ENCODE peak calls at places on chromosomes 13 and 19, in ten cellular contexts. C, H, M, B, Y, A, O, F, G and X are unnamed samples.
A peak's percentile ranks its signal among the peaks of the same experiment; 100 is the strongest.

GRCh38 chr19:18809149-18809978 is 18.3 kb upstream of the COMP start:
- DNase-seq in M (peak; percentile 83), B (peak; percentile 10), C (peak; percentile 13), O (no peak), A (no peak), G (peak; percentile 38), H (no peak), F (peak; percentile 72), Y (peak; percentile 58), X (no peak)

GRCh38 chr19:15248106-15248505 is 15.9 kb upstream of the EPHX3 start:
- DNase-seq in C (peak; percentile 48), O (no peak), B (no peak), Y (no peak), F (no peak), A (no peak), M (peak; percentile 38), H (no peak), G (no peak), X (no peak)

GRCh38 chr13:30832845-30833332 is 73.2 kb upstream of the MEDAG start:
- DNase-seq in C (peak; percentile 59), B (no peak), G (peak; percentile 88), A (peak; percentile 80), H (peak; percentile 6), Y (no peak), F (peak; percentile 51), O (no peak), M (peak; percentile 31), X (no peak)

GRCh38 chr13:108987488-108987887 is 358.1 kb downstream of the MYO16 start:
- DNase-seq in B (no peak), A (no peak), H (no peak), F (no peak), O (no peak), G (no peak), C (no peak), M (no peak), Y (no peak), X (no peak)

GRCh38 chr19:40962460-40962961 is 28.6 kb upstream of the CYP2B6 start:
- DNase-seq in G (no peak), C (peak; percentile 38), M (no peak), O (no peak), A (no peak), Y (no peak), B (no peak), F (no peak), H (no peak), X (no peak)

GRCh38 chr19:18629166-18630088 is 7.4 kb upstream of the KLHL26 start:
- DNase-seq in O (no peak), B (no peak), G (no peak), A (no peak), Y (peak; percentile 53), C (no peak), M (no peak), H (no peak), F (peak; percentile 59), X (no peak)

GRCh38 chr13:41652735-41653361 is 195.5 kb downstream of the RGCC start:
- DNase-seq in F (no peak), B (no peak), C (no peak), A (no peak), O (no peak), G (no peak), H (peak; percentile 25), Y (no peak), M (no peak), X (peak; percentile 49)

GRCh38 chr19:27905074-27905473 is 1307.9 kb downstream of the UQCRFS1 start:
- DNase-seq in F (no peak), C (no peak), O (no peak), Y (no peak), G (no peak), A (no peak), M (no peak), B (no peak), H (no peak), X (no peak)

GRCh38 chr19:2224754-2225349 is 11.3 kb downstream of the PLEKHJ1 start:
- DNase-seq in B (no peak), H (no peak), A (no peak), Y (no peak), M (no peak), G (no peak), O (no peak), C (no peak), F (no peak), X (no peak)
- H3K27ac ChIP-seq in B (no peak overlapping the region), H (no peak overlapping the region), A (no peak overlapping the region), Y (no peak overlapping the region), M (no peak overlapping the region), G (no peak overlapping the region), O (no peak overlapping the region), C (no peak overlapping the region), F (no peak overlapping the region), X (no peak overlapping the region)

GRCh38 chr19:4909897-4910593 is 744 bp downstream of the UHRF1 start:
- DNase-seq in M (peak; percentile 86), G (peak; percentile 93), Y (peak; percentile 89), H (peak; percentile 88), C (peak; percentile 89), F (peak; percentile 93), O (peak; percentile 90), B (peak; percentile 87), A (peak; percentile 55), X (peak; percentile 93)

GRCh38 chr19:4910594-4911273 is 1.4 kb downstream of the UHRF1 start:
- DNase-seq in O (no peak), G (no peak), C (peak; percentile 57), Y (no peak), M (no peak), A (no peak), B (peak; percentile 19), F (peak; percentile 17), H (no peak), X (no peak)

GRCh38 chr19:4913996-4914735 is 4.9 kb downstream of the UHRF1 start:
- DNase-seq in F (no peak), Y (no peak), A (no peak), H (no peak), O (no peak), G (no peak), C (no peak), B (no peak), M (no peak), X (no peak)

GRCh38 chr19:4911314-4911713 is 2.0 kb downstream of the UHRF1 start:
- DNase-seq in M (no peak), Y (no peak), B (no peak), G (no peak), F (no peak), O (no peak), C (peak; percentile 14), H (no peak), A (no peak), X (no peak)

DNA sequence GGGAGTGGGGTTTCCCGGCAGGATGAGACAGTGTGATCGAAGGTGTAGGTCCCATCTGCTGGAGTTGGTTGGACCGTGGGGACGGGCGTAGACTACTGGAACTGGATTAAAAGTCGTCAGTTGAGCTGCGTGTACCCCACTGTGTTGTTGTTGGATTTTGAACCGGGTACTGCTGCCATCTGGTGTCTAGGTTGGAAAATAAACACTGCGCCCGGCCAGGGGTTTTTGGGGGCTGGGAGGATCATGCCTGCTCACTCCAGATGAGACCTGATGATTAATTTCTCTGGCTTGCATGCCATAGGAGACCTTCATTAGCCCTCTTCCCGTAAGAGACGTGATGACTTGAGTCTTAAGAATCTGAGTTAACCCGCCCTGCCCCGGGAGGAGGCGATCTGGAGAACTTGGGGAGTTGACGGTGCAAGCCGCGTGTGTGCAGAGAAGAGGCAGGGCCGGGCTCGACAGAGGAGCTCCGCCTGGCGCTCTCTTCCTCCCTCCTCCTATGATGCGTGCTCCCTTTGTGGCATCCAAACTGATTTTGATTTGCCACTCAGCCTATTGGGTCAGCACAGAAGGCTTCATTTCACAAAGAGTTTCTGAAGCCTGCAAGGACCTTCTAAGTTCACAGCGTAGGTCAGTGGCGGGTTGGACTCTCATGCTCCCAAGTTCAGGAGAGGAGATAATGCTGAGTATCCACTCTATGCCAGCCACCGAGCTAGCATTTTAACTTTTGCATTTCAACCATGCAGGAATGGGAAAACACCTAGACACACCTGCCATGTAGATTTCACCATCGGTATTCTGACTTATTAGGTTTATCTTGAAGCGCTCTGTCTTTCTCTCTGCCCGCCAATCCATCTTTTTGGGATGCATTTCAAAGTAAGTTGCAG is 2.7 kb downstream of the UHRF1 start:
- DNase-seq in Y (peak; percentile 59), B (peak; percentile 67), O (peak; percentile 62), F (peak; percentile 74), M (peak; percentile 70), G (peak; percentile 52), H (peak; percentile 62), A (peak; percentile 99), C (peak; percentile 99), X (peak; percentile 80)
- H3K27ac ChIP-seq in Y (peak overlapping the region; percentile 77), B (peak overlapping the region; percentile 65), O (peak overlapping the region; percentile 0), F (no peak overlapping the region), M (peak overlapping the region; percentile 42), G (peak overlapping the region; percentile 71), H (peak overlapping the region; percentile 23), A (peak overlapping the region; percentile 80), C (peak overlapping the region; percentile 89), X (peak overlapping the region; percentile 33)

DNA sequence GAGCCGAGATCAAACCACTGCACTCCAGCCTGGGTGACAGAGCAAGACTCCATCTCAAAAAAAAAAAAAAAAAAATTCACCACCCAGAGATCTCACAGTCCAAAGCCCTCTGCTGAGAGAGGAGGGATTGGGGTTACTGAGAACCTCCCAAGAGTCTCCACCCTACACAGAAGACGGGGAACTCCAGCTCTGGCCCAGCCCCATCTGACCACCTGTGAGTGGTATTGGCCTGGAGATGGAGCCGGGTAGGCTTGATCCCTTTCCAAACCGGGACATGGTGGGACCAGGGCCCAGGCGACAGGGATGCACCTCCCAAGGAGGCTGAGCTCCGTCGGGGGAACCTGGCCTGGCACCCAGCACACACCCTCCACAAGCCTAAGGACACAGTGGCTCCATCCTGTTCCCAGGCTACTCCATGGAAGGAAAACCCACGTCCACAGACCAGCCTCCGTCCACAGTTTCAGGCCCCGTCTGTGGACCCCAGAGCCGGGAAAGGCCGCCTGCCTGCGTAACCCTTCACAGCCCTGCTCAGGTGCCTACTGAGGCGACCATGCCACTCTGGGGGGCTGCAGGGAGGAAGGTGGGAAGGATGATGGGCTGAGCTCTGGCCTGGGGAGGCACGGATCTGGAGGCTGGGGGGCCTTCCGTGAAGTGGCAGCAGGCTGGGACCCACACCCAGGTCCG is 1.8 kb downstream of the TMEM259 start:
- DNase-seq in O (no peak), B (no peak), A (no peak), H (no peak), C (no peak), F (no peak), Y (no peak), G (no peak), M (no peak), X (no peak)
- H3K27ac ChIP-seq in O (no peak overlapping the region), B (no peak overlapping the region), A (peak overlapping the region; percentile 81), H (no peak overlapping the region), C (no peak overlapping the region), F (peak overlapping the region; percentile 94), Y (peak overlapping the region; percentile 96), G (peak overlapping the region; percentile 96), M (no peak overlapping the region), X (peak overlapping the region; percentile 95)

GRCh38 chr13:36298535-36299068 is 988 bp upstream of the CCDC169 start:
- DNase-seq in B (no peak), F (no peak), C (no peak), M (no peak), G (no peak), A (no peak), Y (no peak), O (no peak), H (no peak), X (no peak)

GRCh38 chr13:36294061-36294460 is 3.6 kb downstream of the CCDC169 start:
- DNase-seq in Y (no peak), G (no peak), M (no peak), C (no peak), B (no peak), H (no peak), O (no peak), A (no peak), F (no peak), X (no peak)

GRCh38 chr13:36293497-36293896 is 4.1 kb downstream of the CCDC169 start:
- DNase-seq in A (no peak), B (no peak), H (no peak), Y (no peak), O (no peak), M (no peak), F (no peak), C (no peak), G (no peak), X (no peak)

GRCh38 chr13:36297259-36297599 is 385 bp downstream of the CCDC169 start:
- DNase-seq in A (no peak), F (no peak), H (no peak), G (no peak), O (no peak), Y (no peak), B (no peak), M (no peak), C (no peak), X (no peak)

GRCh38 chr13:36297600-36298338 is at the start of gene CCDC169:
- DNase-seq in B (peak; percentile 68), O (peak; percentile 43), H (peak; percentile 27), Y (peak; percentile 41), C (peak; percentile 48), G (peak; percentile 77), F (peak; percentile 66), A (no peak), M (peak; percentile 61), X (peak; percentile 62)
- H3K27ac ChIP-seq in B (no peak within 1 kb of the TSS), O (no peak within 1 kb of the TSS), H (no peak within 1 kb of the TSS), Y (peak within 1 kb of the TSS; percentile 83), C (peak within 1 kb of the TSS; percentile 0), G (peak within 1 kb of the TSS; percentile 75), F (no peak within 1 kb of the TSS), A (no peak within 1 kb of the TSS), M (peak within 1 kb of the TSS; percentile 69), X (no peak within 1 kb of the TSS)